ENCODE peak calls at places on chromosomes 3 and 15, in nine cellular contexts. Z, T, K, S, Q, V, B, M and F are unnamed samples.

GRCh38 chr15:43998607-43999006 is 171.8 kb downstream of the WDR76 start:
- DNase-seq in Z (no peak), T (no peak), Q (peak; percentile 17), K (peak; percentile 71), V (no peak), S (peak; percentile 42), M (no peak), B (no peak), F (no peak)

GRCh38 chr15:101784644-101785043 is 18.7 kb upstream of the OR4F6 start:
- DNase-seq in T (no peak), Q (no peak), B (no peak), M (no peak), Z (no peak), V (no peak), S (no peak), K (no peak), F (no peak)

GRCh38 chr3:191260431-191261303 is 61.6 kb downstream of the OSTN start:
- DNase-seq in B (no peak), M (no peak), K (no peak), Z (no peak), V (no peak), Q (no peak), S (no peak), T (no peak), F (peak; percentile 53)

GRCh38 chr3:195154793-195155535 is 116.0 kb downstream of the XXYLT1 start:
- DNase-seq in V (peak; percentile 84), S (peak; percentile 92), T (no peak), K (peak; percentile 97), B (peak; percentile 93), Z (peak; percentile 81), M (no peak), Q (peak; percentile 90), F (no peak)

GRCh38 chr3:160225181-160226025 is at the start of gene C3orf80:
- DNase-seq in S (peak; percentile 36), Z (peak; percentile 93), B (peak; percentile 84), Q (peak; percentile 83), V (peak; percentile 35), K (peak; percentile 26), M (peak; percentile 22), T (peak; percentile 21), F (peak; percentile 87)

GRCh38 chr15:48695088-48695834 is 49.8 kb upstream of the FBN1 start:
- DNase-seq in K (peak; percentile 94), S (no peak), Z (no peak), V (peak; percentile 81), B (no peak), M (no peak), T (no peak), Q (no peak), F (no peak)

GRCh38 chr15:44535509-44536297 is 1.2 kb upstream of the EIF3J start:
- DNase-seq in B (no peak), M (peak; percentile 33), S (no peak), Q (peak; percentile 27), V (no peak), K (no peak), Z (no peak), T (no peak), F (peak; percentile 22)

GRCh38 chr3:104291437-104291851 is 1075.3 kb upstream of the ALCAM start:
- DNase-seq in Q (no peak), B (no peak), T (no peak), K (no peak), V (no peak), M (no peak), Z (no peak), S (no peak), F (no peak)

GRCh38 chr15:68421798-68422402 is 10.1 kb downstream of the ITGA11 start:
- DNase-seq in B (no peak), K (peak; percentile 48), M (no peak), T (no peak), Z (peak; percentile 19), S (no peak), Q (no peak), V (no peak), F (no peak)

DNA sequence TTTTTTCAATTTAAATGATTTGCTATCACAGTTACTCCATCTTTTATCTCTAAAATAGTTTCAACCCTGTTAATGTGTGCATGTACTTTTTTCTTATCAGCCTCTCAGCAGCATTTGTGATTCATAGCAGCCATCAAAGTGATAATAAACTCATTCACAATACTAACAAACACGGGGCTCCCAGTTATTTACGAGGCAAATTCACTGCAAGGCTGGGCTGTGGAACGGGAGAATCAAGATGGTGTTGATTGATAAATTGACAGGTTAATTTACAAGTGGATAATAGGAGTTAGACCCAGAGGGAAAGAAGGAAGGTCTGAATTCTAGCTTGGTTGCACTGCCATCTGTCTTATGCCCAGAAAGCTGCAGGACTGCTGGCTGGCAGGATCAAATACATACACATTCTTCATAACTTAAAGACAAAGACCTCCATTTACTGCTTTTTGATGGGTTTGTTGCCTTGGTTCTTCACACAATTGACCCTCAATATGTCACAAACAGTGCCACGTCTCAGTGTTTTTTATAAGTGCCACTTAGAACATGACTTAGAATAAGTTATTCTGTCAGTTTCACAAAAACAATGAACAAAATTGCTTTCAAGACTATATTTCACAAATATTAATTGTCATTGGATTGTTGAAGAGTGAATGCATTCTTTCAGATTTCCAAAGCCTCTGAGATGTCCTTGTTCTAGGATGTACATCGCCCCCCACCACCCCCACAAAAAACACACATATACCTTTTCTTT is 562.8 kb downstream of the NR2F2 start:
- DNase-seq in S (no peak), K (no peak), Q (no peak), M (no peak), Z (no peak), V (peak; percentile 21), B (no peak), T (no peak), F (no peak)
- TF ChIP-seq CTCF in S (peak; percentile 62), K (no peak), Q (peak; percentile 31), M (no peak), Z (peak; percentile 50), V (no peak), B (peak; percentile 56), T (no peak), F (peak; percentile 22)

GRCh38 chr3:38375072-38375471 is 28.5 kb downstream of the XYLB start:
- DNase-seq in V (no peak), S (no peak), Q (no peak), T (no peak), K (no peak), Z (no peak), B (peak; percentile 52), M (no peak), F (no peak)
- H3K36me3 ChIP-seq in V (peaks cover 4% of the 10 kb centered on the region), S (peaks cover 10% of the 10 kb centered on the region), Q (no peaks in the 10 kb centered on the region), T (peaks cover 31% of the 10 kb centered on the region), K (peaks cover 10% of the 10 kb centered on the region), Z (no peaks in the 10 kb centered on the region), B (no peaks in the 10 kb centered on the region), M (no peaks in the 10 kb centered on the region), F (peaks cover 30% of the 10 kb centered on the region)

DNA sequence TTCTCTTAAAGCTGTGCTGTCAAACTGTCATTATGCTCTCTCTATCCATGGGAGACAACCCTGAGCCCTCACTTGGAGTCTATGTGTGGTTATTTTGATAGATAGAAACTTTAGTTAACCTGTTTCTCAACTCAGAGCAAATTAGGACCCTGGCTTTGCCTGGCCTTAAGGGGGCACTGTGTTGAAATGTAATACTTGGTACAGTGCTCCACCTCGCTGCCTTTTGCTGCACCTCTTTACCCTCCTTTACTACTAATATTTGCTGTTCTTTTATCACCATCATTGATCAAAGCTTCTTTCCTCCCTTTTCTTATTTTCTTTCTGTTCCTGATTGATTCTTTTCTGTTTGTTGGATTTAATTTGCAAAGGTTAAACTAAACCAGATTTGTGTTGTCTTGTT is 34.3 kb downstream of the STT3B start:
- DNase-seq in B (no peak), K (no peak), M (peak; percentile 48), T (no peak), Q (no peak), V (no peak), S (no peak), Z (no peak), F (no peak)
- TF ChIP-seq CTCF in B (peak; percentile 25), K (peak; percentile 22), M (peak; percentile 75), T (peak; percentile 30), Q (peak; percentile 52), V (peak; percentile 37), S (peak; percentile 54), Z (no peak), F (peak; percentile 63)

DNA sequence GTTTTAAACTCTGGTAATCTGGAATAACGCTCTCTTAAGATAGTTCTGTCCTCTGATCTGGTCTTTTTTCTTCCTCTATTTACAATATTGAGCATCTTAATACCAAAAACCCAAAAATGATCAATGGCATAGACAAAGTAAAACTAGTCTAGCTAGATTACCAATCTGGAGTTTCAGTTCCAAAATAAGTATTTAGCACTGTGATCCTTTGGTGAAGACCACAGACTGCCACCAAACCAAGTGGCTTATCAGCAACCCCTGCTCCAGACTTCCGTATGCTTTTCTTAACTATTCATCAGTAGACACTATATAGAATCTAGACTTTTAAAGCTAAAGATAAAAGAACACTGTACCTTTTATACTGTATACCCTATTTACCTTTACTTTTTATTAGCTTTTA is 35.5 kb upstream of the MAN2C1 start:
- DNase-seq in M (no peak), B (no peak), T (no peak), S (no peak), K (no peak), V (no peak), Z (no peak), Q (no peak), F (no peak)
- H3K36me3 ChIP-seq in M (peaks cover 47% of the 10 kb centered on the region), B (peaks cover 100% of the 10 kb centered on the region), T (peaks cover 46% of the 10 kb centered on the region), S (peaks cover 96% of the 10 kb centered on the region), K (peaks cover 50% of the 10 kb centered on the region), V (peaks cover 26% of the 10 kb centered on the region), Z (peaks cover 27% of the 10 kb centered on the region), Q (peaks cover 57% of the 10 kb centered on the region), F (peaks cover 90% of the 10 kb centered on the region)

DNA sequence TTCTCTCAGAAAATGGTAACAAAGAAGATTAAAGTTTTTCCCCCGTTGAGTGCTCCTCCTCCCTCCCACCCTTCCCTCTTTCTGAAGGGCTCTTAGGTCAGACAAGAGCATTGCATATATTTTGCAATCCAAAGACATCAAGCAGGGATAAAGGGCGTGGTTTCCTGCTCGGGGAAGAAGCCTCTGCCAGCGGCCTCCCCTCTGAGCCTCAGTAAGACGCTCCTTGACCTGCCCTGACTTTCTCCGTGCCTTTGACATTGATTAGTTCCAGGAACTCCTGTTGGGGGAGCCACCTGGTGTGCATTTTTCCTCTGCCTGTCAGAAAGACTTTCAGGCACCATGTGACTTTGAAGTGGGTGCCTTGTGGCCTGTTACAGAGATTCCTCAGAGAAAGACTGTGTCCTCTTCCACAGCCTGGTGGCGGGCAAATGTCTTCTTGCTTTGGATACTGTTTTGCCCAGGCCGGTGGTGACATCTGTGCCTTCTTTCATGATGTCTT is 87.2 kb upstream of the TBL1XR1 start:
- DNase-seq in Z (no peak), V (no peak), S (peak; percentile 31), Q (peak; percentile 25), B (peak; percentile 69), T (peak; percentile 71), K (peak; percentile 49), M (no peak), F (peak; percentile 92)
- TF ChIP-seq CTCF in Z (no peak), V (no peak), S (no peak), Q (peak; percentile 10), B (no peak), T (no peak), K (no peak), M (no peak), F (peak; percentile 19)

GRCh38 chr3:45864760-45865567 is 21.4 kb upstream of the CCR9 start:
- DNase-seq in Q (no peak), T (no peak), S (no peak), V (no peak), M (no peak), Z (no peak), B (no peak), K (no peak), F (no peak)

GRCh38 chr3:45860481-45860880 is 18.6 kb upstream of the LZTFL1 start:
- DNase-seq in M (no peak), Q (no peak), T (no peak), K (no peak), B (no peak), S (no peak), V (no peak), Z (no peak), F (no peak)

GRCh38 chr3:45861043-45861846 is 19.3 kb upstream of the LZTFL1 start:
- DNase-seq in K (no peak), T (no peak), Q (no peak), S (no peak), B (no peak), V (no peak), Z (no peak), M (no peak), F (no peak)

GRCh38 chr3:45858809-45859543 is 17.1 kb upstream of the LZTFL1 start:
- DNase-seq in K (no peak), T (no peak), B (no peak), M (no peak), S (no peak), Q (no peak), V (no peak), Z (no peak), F (no peak)
- H3K36me3 ChIP-seq in K (no peaks in the 10 kb centered on the region), T (no peaks in the 10 kb centered on the region), B (no peaks in the 10 kb centered on the region), M (no peaks in the 10 kb centered on the region), S (no peaks in the 10 kb centered on the region), Q (no peaks in the 10 kb centered on the region), V (no peaks in the 10 kb centered on the region), Z (no peaks in the 10 kb centered on the region), F (no peaks in the 10 kb centered on the region)